ENCODE peak calls at places on chromosome 1, in eight cellular contexts. B, S, X, E, Q, D, W and U are unnamed samples.

GRCh38 chr1:202047977-202048376 is 37.6 kb downstream of the ELF3 start:
- DNase-seq in B (no peak), S (no peak), X (no peak), E (no peak), Q (no peak), D (no peak), W (no peak), U (no peak)

GRCh38 chr1:8218351-8219092 is 99.4 kb upstream of the SLC45A1 start:
- DNase-seq in B (no peak), S (no peak), X (no peak), E (no peak), Q (no peak), D (no peak), W (no peak), U (peak)

GRCh38 chr1:31423418-31423947 is 10.5 kb downstream of the SERINC2 start:
- DNase-seq in B (peak), S (peak), X (no peak), E (no peak), Q (no peak), D (no peak), W (no peak), U (no peak)

GRCh38 chr1:150127868-150128267 is 21.8 kb upstream of the PLEKHO1 start:
- DNase-seq in B (no peak), S (no peak), X (no peak), E (no peak), Q (no peak), D (no peak), W (peak), U (peak)

GRCh38 chr1:11414921-11415538 is 63.9 kb upstream of the DISP3 start:
- DNase-seq in B (no peak), S (no peak), X (no peak), E (no peak), Q (no peak), D (no peak), W (no peak), U (no peak)

GRCh38 chr1:209431813-209432442 is 151.6 kb upstream of the CAMK1G start:
- DNase-seq in B (no peak), S (no peak), X (no peak), E (no peak), Q (no peak), D (no peak), W (no peak), U (no peak)

GRCh38 chr1:20732588-20733360 is at the start of gene SH2D5:
- DNase-seq in B (peak), S (peak), X (peak), E (peak), Q (peak), D (peak), W (peak), U (peak)

GRCh38 chr1:206637605-206638004 is 2.3 kb downstream of the DYRK3 start:
- DNase-seq in B (no peak), S (peak), X (no peak), E (no peak), Q (no peak), D (no peak), W (no peak), U (peak)

GRCh38 chr1:52751589-52752306 is 25.5 kb downstream of the ZYG11B start:
- DNase-seq in B (no peak), S (no peak), X (no peak), E (peak), Q (no peak), D (no peak), W (no peak), U (peak)

GRCh38 chr1:202349263-202349928 is 897 bp downstream of the PPP1R12B start:
- DNase-seq in B (peak), S (peak), X (no peak), E (peak), Q (no peak), D (no peak), W (peak), U (peak)

GRCh38 chr1:119773711-119774241 is 5.1 kb upstream of the HMGCS2 start:
- DNase-seq in B (no peak), S (no peak), X (no peak), E (no peak), Q (peak), D (peak), W (peak), U (peak)

GRCh38 chr1:32208891-32209309 is at the start of gene DCDC2B:
- DNase-seq in B (no peak), S (no peak), X (no peak), E (peak), Q (peak), D (no peak), W (peak), U (peak)

GRCh38 chr1:64282353-64282752 is 78.9 kb downstream of the UBE2U start:
- DNase-seq in B (no peak), S (no peak), X (no peak), E (peak), Q (no peak), D (peak), W (peak), U (no peak)

GRCh38 chr1:88134983-88135921 is 548.8 kb upstream of the PKN2 start:
- DNase-seq in B (no peak), S (no peak), X (no peak), E (no peak), Q (peak), D (no peak), W (no peak), U (no peak)

GRCh38 chr1:2522230-2522629 is 4.2 kb downstream of the PANK4 start:
- DNase-seq in B (no peak), S (no peak), X (no peak), E (no peak), Q (no peak), D (no peak), W (no peak), U (no peak)

GRCh38 chr1:980602-981395 is 1.1 kb downstream of the PERM1 start:
- DNase-seq in B (no peak), S (no peak), X (no peak), E (no peak), Q (no peak), D (peak), W (no peak), U (no peak)

GRCh38 chr1:221419513-221420088 is 322.3 kb downstream of the DUSP10 start:
- DNase-seq in B (no peak), S (no peak), X (no peak), E (no peak), Q (no peak), D (no peak), W (peak), U (peak)

GRCh38 chr1:245411245-245411644 is 256.5 kb downstream of the KIF26B start:
- DNase-seq in B (no peak), S (no peak), X (no peak), E (peak), Q (no peak), D (no peak), W (no peak), U (peak)

GRCh38 chr1:242225770-242226573 is 227.1 kb upstream of the MAP1LC3C start:
- DNase-seq in B (no peak), S (no peak), X (no peak), E (no peak), Q (no peak), D (no peak), W (peak), U (no peak)

GRCh38 chr1:45205000-45205909 is 1.1 kb downstream of the ZSWIM5 start:
- DNase-seq in B (no peak), S (peak), X (no peak), E (peak), Q (peak), D (peak), W (peak), U (peak)

GRCh38 chr1:96538001-96538649 is 183.5 kb upstream of the PTBP2 start:
- DNase-seq in B (no peak), S (no peak), X (no peak), E (peak), Q (peak), D (no peak), W (no peak), U (peak)

GRCh38 chr1:15409400-15410222 is at the start of gene EFHD2:
- DNase-seq in B (peak), S (peak), X (no peak), E (peak), Q (peak), D (peak), W (peak), U (peak)

GRCh38 chr1:14627608-14628489 is 29.4 kb downstream of the KAZN start:
- DNase-seq in B (no peak), S (no peak), X (no peak), E (no peak), Q (no peak), D (no peak), W (no peak), U (no peak)

GRCh38 chr1:188958461-188959115 is 1519.1 kb downstream of the BRINP3 start:
- DNase-seq in B (no peak), S (no peak), X (no peak), E (no peak), Q (peak), D (no peak), W (no peak), U (no peak)

GRCh38 chr1:154471304-154471703 is 30.7 kb upstream of the TDRD10 start:
- DNase-seq in B (no peak), S (no peak), X (no peak), E (no peak), Q (no peak), D (no peak), W (no peak), U (no peak)

GRCh38 chr1:16926491-16927195 is 4.9 kb downstream of the CROCC start:
- DNase-seq in B (no peak), S (no peak), X (no peak), E (peak), Q (peak), D (peak), W (no peak), U (no peak)

GRCh38 chr1:22077728-22078127 is 25.2 kb downstream of the CDC42 start:
- DNase-seq in B (no peak), S (no peak), X (no peak), E (no peak), Q (no peak), D (no peak), W (no peak), U (peak)

DNA sequence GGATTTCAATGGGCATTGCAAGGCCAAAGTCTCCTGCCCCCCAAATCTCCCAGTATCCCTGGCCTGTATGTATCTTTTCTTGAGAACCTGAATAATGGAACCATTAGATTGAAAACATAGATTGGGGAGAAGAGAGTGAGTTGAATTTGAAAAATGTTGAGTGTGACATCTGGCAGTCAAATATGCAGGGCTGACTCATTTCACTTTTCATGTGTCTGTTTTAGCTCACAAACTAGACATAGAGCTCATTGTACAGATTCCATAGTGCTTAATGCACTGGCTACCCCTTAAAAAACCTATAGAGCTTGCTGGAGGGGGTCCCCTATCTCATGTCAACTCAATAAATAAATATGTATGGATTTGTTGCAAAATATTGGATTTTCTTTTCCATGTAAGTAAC is 30.8 kb downstream of the DDR2 start:
- DNase-seq in B (no peak), S (no peak), X (no peak), E (no peak), Q (no peak), D (no peak), W (peak), U (peak)
- H3K27ac ChIP-seq in B (no peak), S (no peak), X (no peak), E (no peak), Q (no peak), D (no peak), W (no peak), U (peak)

DNA sequence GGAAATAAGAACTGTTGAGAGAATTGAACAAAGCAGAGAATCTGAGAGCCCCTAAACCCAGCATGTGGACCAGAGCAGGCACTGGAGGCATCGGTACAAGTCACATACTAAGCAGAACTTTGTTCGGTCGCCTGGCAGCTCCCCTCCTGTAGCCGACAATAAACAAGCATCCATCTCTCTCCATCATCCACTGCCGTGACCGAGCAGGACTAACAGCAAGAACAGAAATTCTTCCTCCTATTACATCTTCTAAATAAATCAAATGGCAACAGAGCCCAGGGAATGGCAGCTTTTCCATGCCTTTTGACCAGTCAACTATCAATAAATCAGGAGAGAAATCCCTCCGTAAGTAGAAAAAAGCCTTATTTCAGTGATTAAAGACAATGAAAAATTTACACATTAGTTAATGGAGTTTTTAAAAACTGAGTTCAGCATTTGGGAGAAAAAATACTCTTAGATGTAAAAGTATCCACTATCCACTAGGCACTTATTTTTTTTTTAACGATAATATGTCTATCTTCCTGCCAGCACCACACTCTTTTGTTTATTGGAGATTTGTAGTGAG is 36.5 kb downstream of the PTPN14 start:
- DNase-seq in B (no peak), S (no peak), X (no peak), E (no peak), Q (no peak), D (peak), W (no peak), U (no peak)
- H3K4me3 ChIP-seq in B (no peak), S (no peak), X (no peak), E (no peak), Q (peak), D (peak), W (peak), U (no peak)

DNA sequence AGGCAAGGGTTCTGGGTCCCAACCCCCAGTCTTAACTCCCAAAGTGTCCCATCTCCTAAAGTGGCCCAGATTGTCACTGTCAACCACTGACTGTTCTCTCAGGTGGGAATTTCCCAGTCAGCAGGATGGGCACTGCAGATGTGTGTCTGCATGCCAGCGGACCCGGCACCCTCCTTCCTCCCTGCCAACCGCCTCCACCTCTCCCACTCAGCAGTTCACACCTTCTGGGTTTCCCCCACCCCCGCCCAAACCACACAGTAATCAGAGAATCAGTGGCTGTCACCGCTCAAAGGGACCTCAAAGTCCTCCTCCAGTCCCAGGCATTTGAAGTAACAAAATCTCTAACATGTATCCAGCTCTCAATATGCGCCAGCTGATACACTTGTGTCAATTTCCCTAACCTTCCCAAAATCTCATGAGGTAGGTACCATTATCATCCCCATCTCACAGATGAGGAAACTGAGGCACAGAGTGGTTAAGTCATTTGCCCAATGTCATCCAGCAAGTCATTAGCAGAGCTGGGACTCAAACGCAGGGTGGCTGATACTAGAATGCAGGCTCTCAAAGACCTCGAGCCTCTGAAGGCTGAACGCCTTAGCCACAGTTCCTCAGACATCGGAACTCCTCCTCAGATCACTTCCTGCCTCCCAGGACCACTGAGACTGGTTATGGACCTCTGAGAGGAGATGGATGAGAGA is 4.8 kb downstream of the RUNX3 start:
- DNase-seq in B (no peak), S (no peak), X (no peak), E (no peak), Q (no peak), D (no peak), W (no peak), U (no peak)
- TF ChIP-seq EZH2phosphoT487 in B (no peak), S (no peak), X (no peak), E (no peak), Q (no peak), D (no peak), W (no peak), U (no peak)

GRCh38 chr1:161083743-161084084 is 5.6 kb downstream of the NECTIN4 start:
- DNase-seq in B (no peak), S (no peak), X (no peak), E (no peak), Q (no peak), D (no peak), W (no peak), U (no peak)
- H3K27ac ChIP-seq in B (no peak), S (no peak), X (peak), E (peak), Q (no peak), D (no peak), W (peak), U (peak)

DNA sequence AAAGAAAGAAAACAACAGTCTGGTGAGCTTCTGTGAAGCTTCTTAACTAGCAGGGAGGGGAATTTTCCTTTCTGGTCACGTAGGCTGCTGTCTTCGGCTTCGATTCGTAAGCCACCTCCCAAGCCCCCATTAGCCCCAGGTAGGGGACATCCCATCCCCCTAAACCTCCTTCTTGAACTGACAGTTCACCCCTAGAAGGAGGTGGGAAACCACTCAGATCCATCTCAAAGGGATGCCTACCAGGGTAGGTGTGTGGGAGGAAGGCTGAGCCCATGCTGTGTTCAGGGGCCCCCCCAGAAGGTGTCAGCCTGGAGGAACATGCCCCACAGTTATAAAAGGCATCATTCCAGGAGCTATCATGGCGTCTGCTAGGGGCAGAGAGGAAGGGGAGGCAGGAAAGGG is 25.8 kb downstream of the CD247 start:
- DNase-seq in B (no peak), S (no peak), X (no peak), E (no peak), Q (no peak), D (no peak), W (no peak), U (no peak)
- H3K4me3 ChIP-seq in B (peak), S (no peak), X (no peak), E (no peak), Q (no peak), D (no peak), W (no peak), U (no peak)

GRCh38 chr1:113042336-113043143 is 30.5 kb upstream of the LRIG2 start:
- DNase-seq in B (peak), S (peak), X (peak), E (peak), Q (peak), D (peak), W (peak), U (peak)
- TF ChIP-seq EZH2phosphoT487 in B (no peak), S (no peak), X (no peak), E (no peak), Q (no peak), D (no peak), W (no peak), U (no peak)